ENCODE peak calls at places on chromosomes 16 and 17, in four cellular contexts. I, Q, L and W are unnamed samples.

GRCh38 chr16:57803413-57803990 is 1.2 kb upstream of the KIFC3 start:
- DNase-seq in I (peak), Q (no peak), L (no peak), W (no peak)

GRCh38 chr17:48546187-48546923 is 1.4 kb upstream of the HOXB2 start:
- DNase-seq in I (peak), Q (no peak), L (peak), W (no peak)

GRCh38 chr17:42530952-42531454 is 5.0 kb upstream of the NAGLU start:
- DNase-seq in I (no peak), Q (no peak), L (no peak), W (no peak)

GRCh38 chr16:87318158-87318644 is 1.0 kb upstream of the C16orf95 start:
- DNase-seq in I (no peak), Q (no peak), L (peak), W (peak)

GRCh38 chr16:86455116-86455515 is 55.2 kb upstream of the FOXF1 start:
- DNase-seq in I (no peak), Q (no peak), L (peak), W (no peak)

GRCh38 chr17:19494961-19495806 is 38.5 kb upstream of the SLC47A1 start:
- DNase-seq in I (no peak), Q (no peak), L (no peak), W (no peak)

GRCh38 chr16:88526906-88527185 is 43.4 kb upstream of the ZC3H18 start:
- DNase-seq in I (no peak), Q (no peak), L (no peak), W (peak)

GRCh38 chr16:84194470-84195200 is 3.7 kb downstream of the ADAD2 start:
- DNase-seq in I (no peak), Q (peak), L (no peak), W (no peak)

GRCh38 chr16:51392651-51393187 is 241.6 kb upstream of the SALL1 start:
- DNase-seq in I (peak), Q (no peak), L (peak), W (peak)

GRCh38 chr17:37818689-37819088 is 73.8 kb upstream of the HNF1B start:
- DNase-seq in I (no peak), Q (no peak), L (peak), W (no peak)

GRCh38 chr17:29127840-29128239 is 52.4 kb downstream of the MYO18A start:
- DNase-seq in I (no peak), Q (no peak), L (no peak), W (no peak)

GRCh38 chr16:85308585-85309540 is 196.6 kb upstream of the CIBAR2 start:
- DNase-seq in I (no peak), Q (peak), L (no peak), W (no peak)

GRCh38 chr17:39687546-39688474 is at the start of gene PGAP3:
- DNase-seq in I (peak), Q (peak), L (peak), W (peak)

GRCh38 chr17:39553326-39553945 is 54.3 kb downstream of the NEUROD2 start:
- DNase-seq in I (no peak), Q (no peak), L (peak), W (no peak)

DNA sequence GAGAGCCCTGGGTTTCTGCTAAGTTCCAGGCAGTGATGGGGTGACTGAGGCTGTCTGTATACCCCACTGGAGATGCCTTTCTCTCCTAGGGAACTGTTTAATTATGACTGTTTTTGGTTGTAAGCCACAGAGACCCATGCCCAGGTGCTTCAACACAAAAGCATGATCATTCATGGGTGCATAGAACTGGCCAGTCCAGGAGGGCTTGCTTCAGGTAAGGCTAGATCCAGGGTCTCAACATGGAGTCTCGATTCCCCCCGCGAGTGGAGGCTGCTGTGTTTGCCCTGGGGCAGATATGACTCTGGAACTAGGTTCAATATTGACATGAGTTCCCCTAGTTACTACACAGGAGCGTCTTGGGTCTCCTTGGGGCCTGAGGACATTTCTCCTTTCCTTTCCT is 17.8 kb downstream of the NAGPA start:
- DNase-seq in I (no peak), Q (no peak), L (no peak), W (peak)
- H3K4me3 ChIP-seq in I (no peak), Q (no peak), L (no peak), W (no peak)

GRCh38 chr17:76537578-76538280 is at the start of gene CYGB:
- DNase-seq in I (peak), Q (no peak), L (no peak), W (no peak)
- H3K4me3 ChIP-seq in I (peak), Q (no peak), L (peak), W (peak)

DNA sequence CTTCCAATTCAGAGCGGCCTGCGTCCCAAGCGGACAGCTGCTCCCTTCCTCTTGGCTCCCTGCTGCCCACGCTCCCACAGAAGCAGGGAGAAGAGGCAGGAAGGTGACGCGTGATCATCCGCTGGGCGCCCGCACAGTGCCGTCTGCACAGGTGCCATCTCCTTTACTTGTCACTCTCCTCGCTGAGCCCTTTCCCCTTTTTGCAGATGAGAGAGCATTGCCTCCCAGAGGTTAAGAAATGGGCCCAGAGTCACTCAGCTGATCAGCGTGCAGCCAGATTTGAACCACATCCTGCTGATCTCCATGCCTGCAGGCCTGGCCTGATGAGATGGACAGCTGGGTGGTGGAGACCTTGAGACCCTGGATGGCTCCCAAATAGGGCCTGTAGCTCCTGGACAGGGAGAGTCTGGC is 299.8 kb downstream of the SEC14L1 start:
- DNase-seq in I (no peak), Q (peak), L (no peak), W (no peak)
- H3K4me3 ChIP-seq in I (no peak), Q (no peak), L (no peak), W (no peak)

GRCh38 chr16:66426112-66427035 is 721 bp upstream of the BEAN1 start:
- DNase-seq in I (peak), Q (no peak), L (no peak), W (no peak)
- H3K4me3 ChIP-seq in I (peak), Q (no peak), L (peak), W (peak)

DNA sequence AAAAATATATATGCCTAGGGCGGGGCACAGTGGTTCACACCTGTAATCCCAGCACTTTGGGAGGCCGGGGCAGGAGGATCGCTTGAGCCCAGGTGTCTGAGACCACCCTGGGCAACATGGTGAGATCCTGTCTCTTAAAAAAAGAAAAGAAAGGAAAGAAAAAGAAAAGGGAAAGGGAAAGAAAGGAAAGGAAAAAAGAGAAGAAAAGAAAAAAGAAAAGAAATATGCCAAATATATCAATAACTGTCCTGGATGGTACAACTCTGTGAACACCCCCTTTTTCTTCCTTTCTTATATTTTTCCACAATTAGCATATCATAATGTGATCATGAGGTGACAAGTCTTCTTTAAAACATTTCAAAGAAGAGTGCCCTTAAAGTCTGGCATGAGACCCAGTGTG is 44.8 kb downstream of the CUEDC1 start:
- DNase-seq in I (no peak), Q (no peak), L (no peak), W (no peak)
- H3K4me3 ChIP-seq in I (no peak), Q (no peak), L (no peak), W (no peak)